ENCODE peak calls at places on chromosomes 5 and 9, in four cellular contexts. W is brain microvascular endothelial cell, B is epithelial cell of esophagus, R is T-helper 1 cell. G is an unnamed sample.

GRCh38 chr5:87195104-87195581 is 72.5 kb upstream of the RASA1 start:
- DNase-seq in R (no peak), W (peak), B (peak), G (peak)

GRCh38 chr9:130363755-130364404 is 80.9 kb upstream of the ASS1 start:
- DNase-seq in B (no peak), R (no peak), W (no peak), G (no peak)

GRCh38 chr5:142888469-142889085 is 118.4 kb downstream of the ARHGAP26 start:
- DNase-seq in R (no peak), W (peak), B (peak), G (peak)

GRCh38 chr5:143168877-143169810 is 234.3 kb downstream of the NR3C1 start:
- DNase-seq in R (no peak), B (no peak), W (no peak), G (no peak)

GRCh38 chr9:6538666-6539071 is 106.9 kb downstream of the GLDC start:
- DNase-seq in W (peak), B (peak), R (no peak), G (no peak)

GRCh38 chr5:148791696-148792095 is 34.7 kb upstream of the ADRB2 start:
- DNase-seq in W (no peak), R (no peak), B (peak), G (no peak)

GRCh38 chr9:100428871-100429654 is 2.1 kb downstream of the MSANTD3 start:
- DNase-seq in W (peak), B (peak), R (no peak), G (peak)

GRCh38 chr5:82884821-82885471 is 192.2 kb downstream of the TMEM167A start:
- DNase-seq in W (no peak), B (no peak), R (no peak), G (no peak)

GRCh38 chr9:135565636-135566035 is 4.1 kb downstream of the PAEP start:
- DNase-seq in B (no peak), R (no peak), W (no peak), G (no peak)

GRCh38 chr5:172886974-172887491 is 53.0 kb downstream of the ERGIC1 start:
- DNase-seq in B (peak), W (peak), R (no peak), G (peak)

GRCh38 chr5:95471922-95472321 is 80.8 kb downstream of the FAM81B start:
- DNase-seq in B (peak), W (peak), R (no peak), G (no peak)

GRCh38 chr5:54985301-54986268 is at the start of gene ESM1:
- DNase-seq in W (peak), R (no peak), B (peak), G (peak)

GRCh38 chr5:34833991-34834793 is 4.8 kb upstream of the TTC23L start:
- DNase-seq in R (no peak), W (no peak), B (peak), G (no peak)

GRCh38 chr5:54062958-54063357 is 247.4 kb downstream of the ARL15 start:
- DNase-seq in W (peak), B (peak), R (no peak), G (no peak)

GRCh38 chr5:35188041-35188457 is 42.2 kb downstream of the PRLR start:
- DNase-seq in W (no peak), R (no peak), B (no peak), G (no peak)

GRCh38 chr9:34380034-34380510 is 3.4 kb upstream of the MYORG start:
- DNase-seq in B (no peak), R (no peak), W (no peak), G (no peak)

GRCh38 chr5:181060924-181061323 is 20.9 kb downstream of the BTNL9 start:
- DNase-seq in R (no peak), W (no peak), B (no peak), G (no peak)

GRCh38 chr9:112064871-112065270 is 110.2 kb downstream of the SUSD1 start:
- DNase-seq in B (no peak), R (no peak), W (no peak), G (no peak)

GRCh38 chr9:128409450-128409849 is 11.2 kb upstream of the CERCAM start:
- DNase-seq in W (no peak), R (no peak), B (no peak), G (no peak)

GRCh38 chr9:122897969-122898368 is 7.2 kb downstream of the RC3H2 start:
- DNase-seq in W (no peak), R (no peak), B (peak), G (no peak)

GRCh38 chr5:163269624-163270023 is 167.8 kb upstream of the CCNG1 start:
- DNase-seq in R (no peak), W (no peak), B (no peak), G (peak)

GRCh38 chr9:93077811-93078210 is 18.2 kb upstream of the CARD19 start:
- DNase-seq in R (no peak), W (no peak), B (no peak), G (no peak)

GRCh38 chr9:87944096-87944495 is 26.3 kb downstream of the SPATA31C1 start:
- DNase-seq in W (no peak), B (no peak), R (no peak), G (no peak)

GRCh38 chr9:42852133-42852532 is 668.7 kb downstream of the SPATA31A6 start:
- DNase-seq in R (no peak), B (peak), W (no peak), G (peak)

GRCh38 chr9:113632776-113633590 is 169.5 kb downstream of the RGS3 start:
- DNase-seq in B (no peak), W (peak), R (no peak), G (no peak)

GRCh38 chr5:112691758-112692157 is 45.9 kb upstream of the APC start:
- DNase-seq in R (no peak), B (peak), W (peak), G (peak)

GRCh38 chr5:54540286-54540685 is 22.7 kb downstream of the SNX18 start:
- DNase-seq in R (no peak), W (no peak), B (no peak), G (no peak)

GRCh38 chr5:133220851-133221674 is 169.2 kb downstream of the HSPA4 start:
- DNase-seq in B (no peak), R (no peak), W (peak), G (no peak)

GRCh38 chr9:7266911-7267555 is 509.3 kb downstream of the KDM4C start:
- DNase-seq in R (no peak), B (no peak), W (no peak), G (no peak)

GRCh38 chr9:127742435-127743088 is 7.5 kb upstream of the TOR2A start:
- DNase-seq in R (no peak), W (no peak), B (peak), G (no peak)

GRCh38 chr5:148482697-148483462 is 99.1 kb downstream of the FBXO38 start:
- DNase-seq in R (peak), B (peak), W (peak), G (peak)

G was measured in H4.